ENCODE peak calls at places on chromosomes 12 and 14, in six cellular contexts. B is cardiac fibroblast; W is uterus; D is cardiac muscle cell; N is CD8-positive, alpha-beta T cell; I is transverse colon. S is an unnamed sample.
A peak's percentile ranks its signal among the peaks of the same experiment; 100 is the strongest.

GRCh38 chr14:101578489-101578888 is 17.2 kb downstream of the DIO3 start:
- DNase-seq in B (no peak), W (no peak), D (no peak), N (no peak), I (no peak), S (no peak)

GRCh38 chr12:82964446-82964845 is 277.7 kb downstream of the TMTC2 start:
- DNase-seq in B (peak; percentile 5), W (no peak), D (no peak), N (no peak), I (no peak), S (no peak)

GRCh38 chr12:68478516-68479260 is 132.0 kb upstream of the RAP1B start:
- DNase-seq in B (no peak), W (no peak), D (no peak), N (no peak), I (no peak), S (no peak)

GRCh38 chr12:105041186-105041585 is 43.1 kb downstream of the ALDH1L2 start:
- DNase-seq in B (peak; percentile 56), W (no peak), D (peak; percentile 62), N (no peak), I (no peak), S (no peak)

GRCh38 chr12:78088391-78088832 is 257.7 kb downstream of the NAV3 start:
- DNase-seq in B (peak; percentile 29), W (no peak), D (peak; percentile 30), N (no peak), I (no peak), S (peak; percentile 40)

GRCh38 chr12:127731657-127732056 is 535.3 kb upstream of the TMEM132C start:
- DNase-seq in B (no peak), W (no peak), D (no peak), N (no peak), I (no peak), S (no peak)

GRCh38 chr12:100908501-100908900 is 113.9 kb downstream of the ANO4 start:
- DNase-seq in B (peak; percentile 29), W (no peak), D (peak; percentile 51), N (no peak), I (no peak), S (peak; percentile 95)

GRCh38 chr12:33111850-33112249 is 215.3 kb upstream of the PKP2 start:
- DNase-seq in B (no peak), W (no peak), D (no peak), N (no peak), I (no peak), S (no peak)

GRCh38 chr14:50060871-50061663 is 55.3 kb downstream of the VCPKMT start:
- DNase-seq in B (peak; percentile 95), W (peak; percentile 72), D (peak; percentile 96), N (no peak), I (peak; percentile 47), S (peak; percentile 95)

GRCh38 chr12:119381471-119382235 is 47.1 kb downstream of the CCDC60 start:
- DNase-seq in B (no peak), W (no peak), D (no peak), N (no peak), I (no peak), S (no peak)

GRCh38 chr14:55191101-55191880 is at the start of gene DLGAP5:
- DNase-seq in B (peak; percentile 95), W (peak; percentile 92), D (peak; percentile 96), N (peak; percentile 71), I (peak; percentile 95), S (peak; percentile 95)

GRCh38 chr12:14366211-14366762 is 805 bp downstream of the ATF7IP start:
- DNase-seq in B (peak; percentile 58), W (no peak), D (peak; percentile 63), N (no peak), I (no peak), S (peak; percentile 48)
- TF ChIP-seq CTCF in B (peak; percentile 13), W (peak; percentile 33), D (peak; percentile 21), N (no peak), I (no peak), S (peak; percentile 19)

GRCh38 chr14:32419429-32419828 is 90.3 kb downstream of the AKAP6 start:
- DNase-seq in B (no peak), W (no peak), D (no peak), N (no peak), I (no peak), S (no peak)

GRCh38 chr14:32417956-32418552 is 89.0 kb downstream of the AKAP6 start:
- DNase-seq in B (peak; percentile 75), W (no peak), D (peak; percentile 76), N (no peak), I (peak; percentile 40), S (peak; percentile 59)

GRCh38 chr14:32414808-32415255 is 85.7 kb downstream of the AKAP6 start:
- DNase-seq in B (peak; percentile 35), W (no peak), D (peak; percentile 54), N (no peak), I (no peak), S (peak; percentile 40)

GRCh38 chr14:32413967-32414640 is 85.0 kb downstream of the AKAP6 start:
- DNase-seq in B (no peak), W (no peak), D (peak; percentile 10), N (no peak), I (no peak), S (no peak)
- H3K4me3 ChIP-seq in B (no peak overlapping the region), W (no peak overlapping the region), D (no peak overlapping the region), N (no peak overlapping the region), I (no peak overlapping the region), S (no peak overlapping the region)

DNA sequence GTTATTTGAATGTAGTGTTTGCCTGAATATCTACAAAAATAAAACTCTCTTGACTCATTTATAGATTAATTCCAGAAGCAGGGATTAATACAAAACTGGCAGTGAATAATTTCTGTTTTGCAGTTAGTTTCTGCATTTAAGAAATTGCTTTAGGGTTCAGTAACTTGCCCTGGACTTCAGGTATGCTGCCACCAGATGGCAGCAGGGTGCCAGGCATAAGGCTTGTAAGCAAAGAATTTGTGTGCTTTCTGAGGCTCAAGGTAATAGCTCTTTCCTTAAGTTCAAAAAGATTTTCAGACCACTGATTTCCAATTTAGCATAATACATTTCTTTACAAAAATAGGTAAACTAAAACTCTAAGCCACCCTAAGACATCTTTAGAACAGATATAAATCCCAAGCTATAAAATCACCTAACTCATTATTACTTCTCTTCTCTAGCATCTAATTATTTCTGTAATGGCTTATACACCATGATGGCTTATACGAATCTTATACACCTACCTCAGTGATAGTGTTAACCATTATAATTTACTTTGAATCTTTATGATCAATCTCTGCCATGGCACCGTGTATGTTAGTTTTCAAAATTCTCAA is 398.3 kb downstream of the APAF1 start:
- DNase-seq in B (peak; percentile 77), W (peak; percentile 47), D (peak; percentile 78), N (peak; percentile 2), I (peak; percentile 37), S (peak; percentile 68)
- TF ChIP-seq CTCF in B (peak; percentile 91), W (peak; percentile 63), D (peak; percentile 91), N (peak; percentile 58), I (peak; percentile 73), S (peak; percentile 91)

GRCh38 chr14:39230416-39230815 is 3.3 kb upstream of the MIA2 start:
- DNase-seq in B (peak; percentile 39), W (no peak), D (peak; percentile 37), N (no peak), I (no peak), S (peak; percentile 52)

GRCh38 chr14:39229601-39230110 is 4.1 kb upstream of the MIA2 start:
- DNase-seq in B (no peak), W (no peak), D (no peak), N (no peak), I (no peak), S (no peak)

GRCh38 chr14:39229222-39229543 is 4.5 kb upstream of the MIA2 start:
- DNase-seq in B (no peak), W (no peak), D (no peak), N (no peak), I (no peak), S (peak; percentile 53)

GRCh38 chr14:39233680-39234326 is at the start of gene MIA2:
- DNase-seq in B (no peak), W (no peak), D (no peak), N (no peak), I (no peak), S (no peak)

DNA sequence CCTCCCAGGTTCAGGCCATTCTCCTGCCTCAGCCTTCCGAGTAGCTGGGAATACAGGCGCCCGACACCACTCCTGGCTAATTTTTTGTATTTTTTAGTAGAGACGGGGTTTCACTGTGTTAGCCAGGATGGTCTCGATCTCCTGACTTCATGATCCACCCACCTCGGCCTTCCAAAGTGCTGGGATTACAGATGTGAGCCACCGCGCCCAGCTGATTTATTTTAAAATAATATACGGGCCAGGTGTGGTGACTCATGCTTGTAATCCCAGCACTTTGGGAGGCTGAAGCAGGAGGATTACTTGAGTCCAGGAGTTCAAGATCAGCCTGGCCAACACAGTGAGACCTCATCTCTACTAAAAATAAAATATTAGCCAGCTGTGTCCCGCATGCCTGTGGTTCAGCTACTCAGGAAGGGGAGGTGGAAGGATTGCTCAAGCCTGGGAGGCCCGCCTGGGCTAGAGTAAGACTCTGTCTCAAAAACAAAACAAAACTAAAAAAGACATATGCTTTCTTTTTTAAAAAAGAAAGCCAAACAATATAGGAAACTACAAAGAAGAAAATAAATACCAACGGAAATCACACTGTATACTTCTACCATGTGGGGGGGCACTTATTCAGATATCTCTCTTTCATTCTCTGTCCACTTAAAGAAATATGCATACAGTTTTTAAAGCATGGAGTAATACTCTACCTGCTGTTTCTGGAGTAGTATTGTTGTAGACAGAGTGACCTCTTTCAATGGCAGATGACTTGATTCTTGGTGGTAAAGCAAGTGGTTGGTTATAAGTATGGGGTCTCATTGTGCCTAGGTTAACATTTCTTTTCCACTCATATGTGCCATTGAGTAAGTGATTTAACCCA is 930 bp upstream of the MIA2 start:
- DNase-seq in B (peak; percentile 86), W (no peak), D (peak; percentile 92), N (no peak), I (no peak), S (peak; percentile 76)
- H3K4me3 ChIP-seq in B (no peak overlapping the region), W (no peak overlapping the region), D (no peak overlapping the region), N (no peak overlapping the region), I (no peak overlapping the region), S (no peak overlapping the region)

GRCh38 chr14:77026166-77026929 is 2.2 kb downstream of the IRF2BPL start:
- DNase-seq in B (peak; percentile 62), W (peak; percentile 39), D (peak; percentile 60), N (no peak), I (no peak), S (no peak)

GRCh38 chr14:77027538-77028383 is 747 bp downstream of the IRF2BPL start:
- DNase-seq in B (peak; percentile 86), W (peak; percentile 85), D (peak; percentile 86), N (peak; percentile 37), I (peak; percentile 75), S (no peak)

GRCh38 chr14:77025744-77026165 is 2.8 kb downstream of the IRF2BPL start:
- DNase-seq in B (no peak), W (no peak), D (no peak), N (no peak), I (no peak), S (no peak)

GRCh38 chr14:77028384-77029246 is at the start of gene IRF2BPL:
- DNase-seq in B (peak; percentile 99), W (peak; percentile 99), D (peak; percentile 100), N (peak; percentile 86), I (peak; percentile 99), S (peak; percentile 98)

DNA sequence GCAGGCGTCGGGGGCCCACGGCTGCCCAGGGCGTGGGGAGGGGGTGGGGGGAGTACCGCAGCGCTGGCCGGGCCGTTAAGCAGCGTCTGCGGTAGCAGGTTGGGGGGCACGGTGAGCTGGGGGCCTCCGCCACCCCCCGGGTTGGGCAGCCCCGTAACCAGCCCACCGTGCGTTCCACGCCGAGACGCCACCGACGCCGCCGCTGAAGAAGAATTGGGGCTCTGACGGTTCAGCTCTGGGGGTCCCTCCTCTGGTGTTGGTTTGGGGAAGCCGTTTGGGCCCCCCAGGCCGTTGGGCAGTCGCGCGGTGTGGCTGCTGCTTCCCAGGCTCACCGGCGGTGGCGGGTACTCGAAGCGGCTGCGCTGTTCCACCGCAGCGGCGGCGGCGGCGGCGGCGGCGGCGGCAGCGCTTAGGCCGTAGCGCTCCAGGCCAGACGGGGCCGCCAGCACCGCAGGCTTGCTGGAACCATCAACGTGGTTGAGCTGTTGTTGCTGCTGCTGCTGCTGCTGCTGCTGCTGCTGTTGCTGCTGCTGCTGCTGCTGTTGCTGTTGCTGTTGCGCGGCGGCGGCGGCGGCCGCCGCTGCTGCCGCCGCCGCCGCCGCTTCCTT is 1.5 kb downstream of the IRF2BPL start:
- DNase-seq in B (peak; percentile 72), W (peak; percentile 41), D (peak; percentile 72), N (peak; percentile 37), I (no peak), S (peak; percentile 58)
- TF ChIP-seq CTCF in B (no peak), W (peak; percentile 21), D (no peak), N (no peak), I (no peak), S (no peak)

S was measured in fibroblast of mammary gland.